ENCODE peak calls at places on chromosomes 12 and 14, in eight cellular contexts. Y is Kasumi-1, J is germinal center, B is GM19239, I is AG09309, L is testis, O is T-helper 9 cell, P is T1000. W is an unnamed sample.

GRCh38 chr12:47576256-47576655 is 129.6 kb downstream of the RPAP3 start:
- DNase-seq in Y (no peak), J (no peak), B (no peak), I (no peak), L (peak), O (no peak), P (no peak), W (no peak)

GRCh38 chr14:55118761-55119160 is 10.3 kb upstream of the LGALS3 start:
- DNase-seq in Y (no peak), J (no peak), B (no peak), I (no peak), L (no peak), O (no peak), P (no peak), W (no peak)

GRCh38 chr12:76085159-76085868 is 829 bp upstream of the NAP1L1 start:
- DNase-seq in Y (peak), J (no peak), B (no peak), I (no peak), L (peak), O (peak), P (no peak), W (no peak)

GRCh38 chr12:110957652-110958051 is 37.3 kb upstream of the MYL2 start:
- DNase-seq in Y (no peak), J (no peak), B (no peak), I (no peak), L (peak), O (no peak), P (no peak), W (no peak)

GRCh38 chr14:38186217-38186616 is 21.5 kb upstream of the SSTR1 start:
- DNase-seq in Y (no peak), J (no peak), B (no peak), I (no peak), L (no peak), O (no peak), P (no peak), W (no peak)

GRCh38 chr12:121637231-121637914 is 11.0 kb downstream of the ORAI1 start:
- DNase-seq in Y (peak), J (peak), B (peak), I (no peak), L (no peak), O (peak), P (no peak), W (no peak)

GRCh38 chr12:67042697-67043131 is 226.4 kb upstream of the CAND1 start:
- DNase-seq in Y (no peak), J (no peak), B (no peak), I (no peak), L (no peak), O (no peak), P (no peak), W (no peak)

GRCh38 chr14:54038724-54039123 is 82.1 kb upstream of the BMP4 start:
- DNase-seq in Y (no peak), J (no peak), B (no peak), I (no peak), L (no peak), O (no peak), P (no peak), W (no peak)

GRCh38 chr12:50862316-50862715 is 19.6 kb downstream of the TMPRSS12 start:
- DNase-seq in Y (no peak), J (no peak), B (no peak), I (peak), L (no peak), O (no peak), P (no peak), W (no peak)

GRCh38 chr14:23286904-23287479 is 1.1 kb upstream of the HOMEZ start:
- DNase-seq in Y (no peak), J (no peak), B (no peak), I (no peak), L (no peak), O (no peak), P (no peak), W (no peak)

GRCh38 chr12:69338120-69338859 is 9.9 kb upstream of the LYZ start:
- DNase-seq in Y (peak), J (peak), B (no peak), I (no peak), L (no peak), O (no peak), P (no peak), W (no peak)

GRCh38 chr12:64696065-64696741 is 63.0 kb downstream of the GNS start:
- DNase-seq in Y (peak), J (no peak), B (no peak), I (no peak), L (no peak), O (no peak), P (no peak), W (no peak)

GRCh38 chr12:120710805-120711296 is 593 bp downstream of the UNC119B start:
- DNase-seq in Y (peak), J (peak), B (no peak), I (no peak), L (no peak), O (peak), P (no peak), W (peak)

GRCh38 chr12:4293942-4294505 is 20.5 kb downstream of the CCND2 start:
- DNase-seq in Y (no peak), J (no peak), B (no peak), I (no peak), L (no peak), O (no peak), P (no peak), W (no peak)

GRCh38 chr14:104845834-104846441 is 19.1 kb upstream of the CEP170B start:
- DNase-seq in Y (no peak), J (no peak), B (no peak), I (no peak), L (no peak), O (no peak), P (no peak), W (no peak)

W was measured in left lobe of liver.